ENCODE peak calls at places on chromosomes 16 and 17, in seven cellular contexts. U is AG04450; I is activated T-cell treated with anti-CD3 and anti-CD28 coated beads for 4 hours; T is mucosa of descending colon; R is stimulated activated CD8-positive, alpha-beta memory T cell treated with anti-CD3 and anti-CD28 coated beads, Interleukin-4, amount 100 ng/mL, for 24 hours; P is activated CD4-positive, alpha-beta T cell treated with anti-CD3 and anti-CD28 coated beads for 1 hour; Q is HEK293T. N is an unnamed sample.

GRCh38 chr17:42112552-42113176 is at the start of gene DHX58:
- DNase-seq in U (peak), I (peak), T (peak), R (peak), P (peak), Q (no peak), N (peak)

GRCh38 chr16:30942421-30942796 is 6.5 kb upstream of the ORAI3 start:
- DNase-seq in U (no peak), I (no peak), T (no peak), R (no peak), P (no peak), Q (no peak), N (no peak)

GRCh38 chr17:54426287-54426886 is 474.3 kb upstream of the TOM1L1 start:
- DNase-seq in U (no peak), I (no peak), T (no peak), R (no peak), P (no peak), Q (no peak), N (no peak)

GRCh38 chr17:37083461-37083860 is 134.7 kb downstream of the AATF start:
- DNase-seq in U (no peak), I (no peak), T (no peak), R (no peak), P (no peak), Q (no peak), N (no peak)

GRCh38 chr16:87457724-87458423 is 35.0 kb downstream of the ZCCHC14 start:
- DNase-seq in U (peak), I (peak), T (no peak), R (peak), P (no peak), Q (no peak), N (peak)

GRCh38 chr16:81551141-81551808 is 106.7 kb downstream of the CMIP start:
- DNase-seq in U (no peak), I (no peak), T (no peak), R (no peak), P (no peak), Q (no peak), N (peak)

GRCh38 chr17:47945529-47946508 is 4.4 kb downstream of the PNPO start:
- DNase-seq in U (no peak), I (no peak), T (no peak), R (no peak), P (no peak), Q (no peak), N (no peak)

GRCh38 chr17:19677736-19678379 is 29.3 kb downstream of the ALDH3A2 start:
- DNase-seq in U (no peak), I (no peak), T (no peak), R (no peak), P (no peak), Q (no peak), N (no peak)

GRCh38 chr16:87621976-87622713 is 19.8 kb downstream of the JPH3 start:
- DNase-seq in U (no peak), I (no peak), T (peak), R (no peak), P (no peak), Q (no peak), N (no peak)

GRCh38 chr16:80202831-80203230 is 338.0 kb upstream of the DYNLRB2 start:
- DNase-seq in U (no peak), I (no peak), T (no peak), R (no peak), P (no peak), Q (no peak), N (no peak)

GRCh38 chr17:35849469-35850348 is 19.0 kb downstream of the HEATR9 start:
- DNase-seq in U (peak), I (peak), T (no peak), R (peak), P (no peak), Q (peak), N (peak)

GRCh38 chr16:49458221-49458620 is 84.6 kb downstream of the C16orf78 start:
- DNase-seq in U (no peak), I (no peak), T (no peak), R (no peak), P (no peak), Q (no peak), N (no peak)

GRCh38 chr17:46741122-46741725 is 77.3 kb downstream of the WNT3 start:
- DNase-seq in U (no peak), I (no peak), T (no peak), R (no peak), P (no peak), Q (no peak), N (no peak)

GRCh38 chr16:1056196-1056595 is 16.4 kb upstream of the SSTR5 start:
- DNase-seq in U (no peak), I (no peak), T (no peak), R (no peak), P (no peak), Q (no peak), N (no peak)

GRCh38 chr17:47072881-47073280 is 93.8 kb upstream of the RPRML start:
- DNase-seq in U (no peak), I (no peak), T (no peak), R (no peak), P (no peak), Q (no peak), N (no peak)

GRCh38 chr16:8886593-8887437 is 4.7 kb downstream of the LITAFD start:
- DNase-seq in U (no peak), I (no peak), T (peak), R (no peak), P (no peak), Q (no peak), N (no peak)

N was measured in non-pigmented ciliary epithelial cell.